ENCODE peak calls at places on chromosome 13, in ten cellular contexts. R is aorta; W is astrocyte of the spinal cord; C is naive thymus-derived CD4-positive, alpha-beta T cell; X is brain microvascular endothelial cell; S is heart left ventricle; G is lower lobe of right lung; U is neural progenitor cell; I is fibroblast of the aortic adventitia; Y is GM12865. V is an unnamed sample.

GRCh38 chr13:25686831-25687495 is 315.2 kb downstream of the ATP8A2 start:
- DNase-seq in R (no peak), W (no peak), C (no peak), X (no peak), S (no peak), G (no peak), U (no peak), I (no peak), Y (no peak), V (no peak)

GRCh38 chr13:26946675-26947342 is 186.2 kb upstream of the GPR12 start:
- DNase-seq in R (no peak), W (peak), C (no peak), X (peak), S (no peak), G (no peak), U (peak), I (peak), Y (peak), V (peak)

GRCh38 chr13:91955546-91956355 is 557.3 kb downstream of the GPC5 start:
- DNase-seq in R (no peak), W (no peak), C (no peak), X (no peak), S (no peak), G (peak), U (peak), I (no peak), Y (no peak), V (no peak)

GRCh38 chr13:34733720-34734119 is 208.3 kb upstream of the NBEA start:
- DNase-seq in R (no peak), W (no peak), C (no peak), X (no peak), S (no peak), G (no peak), U (peak), I (peak), Y (no peak), V (peak)

GRCh38 chr13:73244486-73244885 is 185.7 kb downstream of the KLF5 start:
- DNase-seq in R (no peak), W (no peak), C (no peak), X (no peak), S (no peak), G (no peak), U (no peak), I (no peak), Y (no peak), V (no peak)

GRCh38 chr13:42534785-42535184 is 39.2 kb upstream of the TNFSF11 start:
- DNase-seq in R (no peak), W (no peak), C (no peak), X (no peak), S (no peak), G (no peak), U (no peak), I (no peak), Y (no peak), V (no peak)

GRCh38 chr13:113653264-113654174 is 4.5 kb downstream of the ATP4B start:
- DNase-seq in R (peak), W (peak), C (no peak), X (no peak), S (no peak), G (peak), U (no peak), I (no peak), Y (no peak), V (no peak)

GRCh38 chr13:29472317-29472961 is 123.0 kb downstream of the SLC7A1 start:
- DNase-seq in R (no peak), W (peak), C (peak), X (peak), S (no peak), G (no peak), U (peak), I (peak), Y (peak), V (peak)

GRCh38 chr13:40146063-40146462 is 490.6 kb downstream of the COG6 start:
- DNase-seq in R (no peak), W (no peak), C (no peak), X (no peak), S (no peak), G (no peak), U (peak), I (no peak), Y (no peak), V (no peak)

GRCh38 chr13:64758520-64758919 is 2471.6 kb downstream of the PCDH9 start:
- DNase-seq in R (no peak), W (peak), C (no peak), X (no peak), S (no peak), G (no peak), U (peak), I (peak), Y (no peak), V (no peak)

GRCh38 chr13:111616203-111616602 is 295.8 kb downstream of the TEX29 start:
- DNase-seq in R (no peak), W (no peak), C (no peak), X (no peak), S (no peak), G (no peak), U (no peak), I (no peak), Y (no peak), V (no peak)

GRCh38 chr13:97140611-97141010 is 81.5 kb upstream of the MBNL2 start:
- DNase-seq in R (no peak), W (no peak), C (no peak), X (peak), S (no peak), G (no peak), U (no peak), I (no peak), Y (no peak), V (no peak)

GRCh38 chr13:74243637-74244526 is 109.7 kb upstream of the KLF12 start:
- DNase-seq in R (no peak), W (peak), C (peak), X (peak), S (no peak), G (no peak), U (no peak), I (peak), Y (no peak), V (peak)

GRCh38 chr13:109345433-109345941 is 440.9 kb downstream of the IRS2 start:
- DNase-seq in R (no peak), W (peak), C (no peak), X (peak), S (no peak), G (no peak), U (no peak), I (peak), Y (no peak), V (peak)

GRCh38 chr13:29474991-29475390 is 120.5 kb downstream of the SLC7A1 start:
- DNase-seq in R (no peak), W (peak), C (no peak), X (peak), S (no peak), G (no peak), U (no peak), I (peak), Y (no peak), V (peak)

GRCh38 chr13:113220141-113220598 is 10.8 kb downstream of the CUL4A start:
- DNase-seq in R (no peak), W (no peak), C (no peak), X (no peak), S (peak), G (no peak), U (no peak), I (no peak), Y (no peak), V (no peak)

GRCh38 chr13:78638216-78638615 is 20.7 kb downstream of the OBI1 start:
- DNase-seq in R (no peak), W (no peak), C (no peak), X (no peak), S (no peak), G (no peak), U (no peak), I (no peak), Y (no peak), V (no peak)

GRCh38 chr13:21949818-21950429 is 279.1 kb downstream of the FGF9 start:
- DNase-seq in R (no peak), W (no peak), C (no peak), X (no peak), S (no peak), G (no peak), U (no peak), I (no peak), Y (no peak), V (no peak)

GRCh38 chr13:97342136-97342535 is 91.8 kb upstream of the RAP2A start:
- DNase-seq in R (no peak), W (no peak), C (no peak), X (no peak), S (no peak), G (no peak), U (no peak), I (no peak), Y (no peak), V (no peak)

GRCh38 chr13:46577656-46578589 is 25.0 kb downstream of the LRCH1 start:
- DNase-seq in R (no peak), W (no peak), C (no peak), X (no peak), S (no peak), G (no peak), U (no peak), I (no peak), Y (no peak), V (peak)

DNA sequence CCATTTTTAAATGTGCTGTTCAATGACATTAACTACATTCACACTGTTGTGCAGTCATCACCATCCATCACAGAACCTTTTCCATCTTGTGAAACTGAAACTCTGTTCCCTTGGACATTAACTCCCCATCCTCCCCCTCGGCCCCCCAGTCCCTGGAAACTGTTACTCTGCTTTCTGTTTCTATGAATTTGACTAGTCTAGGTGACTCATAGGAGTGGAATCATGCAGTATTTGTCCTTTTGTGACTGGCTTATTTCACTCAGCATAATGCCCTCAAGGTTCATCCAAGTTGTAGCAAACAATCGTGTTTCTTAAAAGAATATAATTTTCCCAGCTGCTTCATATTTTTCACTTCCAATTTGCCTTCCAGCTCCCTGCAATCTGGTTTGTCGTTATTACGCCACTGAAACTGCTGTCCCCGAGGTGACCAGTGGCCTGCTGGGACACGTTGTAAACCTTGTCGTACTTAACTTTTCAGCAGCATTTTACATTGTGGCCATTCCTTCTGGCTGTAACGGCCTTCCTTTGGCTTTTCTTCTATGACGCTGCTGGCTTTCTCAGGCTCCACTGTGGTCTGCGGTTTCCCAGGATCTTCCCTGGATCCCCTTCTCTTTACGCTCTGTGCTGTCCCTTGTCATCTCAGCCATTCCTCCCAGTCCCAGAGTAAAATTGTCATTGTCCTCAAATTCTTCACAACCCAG is 74.0 kb downstream of the DHRS12 start:
- DNase-seq in R (peak), W (peak), C (no peak), X (peak), S (peak), G (no peak), U (no peak), I (peak), Y (no peak), V (peak)
- H3K4me3 ChIP-seq in R (no peak), W (no peak), C (no peak), X (no peak), S (no peak), G (no peak), U (no peak), I (peak), Y (no peak), V (peak)

GRCh38 chr13:67134322-67135129 is 95.6 kb downstream of the PCDH9 start:
- DNase-seq in R (no peak), W (peak), C (no peak), X (peak), S (no peak), G (no peak), U (no peak), I (peak), Y (no peak), V (peak)
- H3K4me3 ChIP-seq in R (peak), W (peak), C (no peak), X (peak), S (peak), G (peak), U (no peak), I (peak), Y (no peak), V (peak)

DNA sequence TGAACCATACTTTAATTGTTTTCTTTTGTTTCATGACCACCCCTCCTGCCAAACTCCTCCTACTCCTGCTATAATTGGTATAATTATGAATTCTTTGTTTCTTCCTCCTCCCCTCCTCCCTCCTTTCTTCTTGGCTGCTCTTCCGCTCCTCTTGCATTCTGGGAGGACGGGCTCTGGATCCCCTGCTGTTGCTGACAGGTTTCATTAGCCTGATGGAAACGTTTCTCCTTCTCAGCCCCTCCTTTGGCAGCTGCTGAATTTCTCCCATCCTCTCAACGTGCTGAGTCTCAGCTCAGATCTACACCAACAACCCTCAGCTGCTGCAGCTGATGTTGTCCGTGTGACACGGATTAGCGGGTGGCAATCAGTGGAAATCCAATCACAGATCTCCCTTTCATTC is 97.1 kb upstream of the UBAC2 start:
- DNase-seq in R (no peak), W (no peak), C (no peak), X (no peak), S (no peak), G (no peak), U (peak), I (no peak), Y (no peak), V (no peak)
- H3K4me3 ChIP-seq in R (no peak), W (no peak), C (no peak), X (no peak), S (no peak), G (no peak), U (no peak), I (no peak), Y (no peak), V (no peak)

GRCh38 chr13:98989469-98990235 is 11.8 kb upstream of the DOCK9 start:
- DNase-seq in R (no peak), W (no peak), C (no peak), X (no peak), S (no peak), G (no peak), U (no peak), I (no peak), Y (no peak), V (no peak)

GRCh38 chr13:98986226-98986846 is 8.5 kb upstream of the DOCK9 start:
- DNase-seq in R (no peak), W (no peak), C (no peak), X (no peak), S (no peak), G (no peak), U (no peak), I (no peak), Y (no peak), V (no peak)

GRCh38 chr13:98988782-98989181 is 10.9 kb upstream of the DOCK9 start:
- DNase-seq in R (no peak), W (no peak), C (no peak), X (no peak), S (no peak), G (no peak), U (no peak), I (no peak), Y (no peak), V (no peak)

GRCh38 chr13:98987275-98987674 is 9.4 kb upstream of the DOCK9 start:
- DNase-seq in R (no peak), W (no peak), C (peak), X (no peak), S (no peak), G (no peak), U (no peak), I (no peak), Y (no peak), V (no peak)

GRCh38 chr13:98988277-98988676 is 10.4 kb upstream of the DOCK9 start:
- DNase-seq in R (no peak), W (no peak), C (no peak), X (no peak), S (no peak), G (no peak), U (no peak), I (no peak), Y (no peak), V (no peak)
- H3K4me3 ChIP-seq in R (no peak), W (no peak), C (no peak), X (no peak), S (no peak), G (no peak), U (no peak), I (no peak), Y (no peak), V (no peak)

GRCh38 chr13:101838305-101838835 is 385.9 kb downstream of the ITGBL1 start:
- DNase-seq in R (no peak), W (peak), C (no peak), X (no peak), S (no peak), G (no peak), U (no peak), I (no peak), Y (no peak), V (peak)
- H3K4me3 ChIP-seq in R (no peak), W (no peak), C (no peak), X (no peak), S (no peak), G (no peak), U (no peak), I (no peak), Y (no peak), V (no peak)

GRCh38 chr13:41463823-41464602 is 6.7 kb downstream of the RGCC start:
- DNase-seq in R (no peak), W (no peak), C (peak), X (no peak), S (no peak), G (no peak), U (no peak), I (no peak), Y (peak), V (no peak)
- H3K4me3 ChIP-seq in R (no peak), W (no peak), C (peak), X (no peak), S (peak), G (peak), U (no peak), I (no peak), Y (no peak), V (no peak)

V was measured in fibroblast of mammary gland.